ENCODE peak calls at places on chromosomes 16 and 17, in six cellular contexts. One of them, this sample, is unnamed.

GRCh38 chr16:23148166-23148512 is 1.1 kb downstream of the USP31 start:
- DNase-seq in endothelial cell of umbilical vein: peak; percentile 51
- DNase-seq in body of pancreas: no peak
- DNase-seq in heart left ventricle: no peak
- DNase-seq in IMR-90: no peak
- DNase-seq in ovary: no peak
- DNase-seq in this sample: no peak

GRCh38 chr17:9028171-9028570 is 6.9 kb downstream of the NTN1 start:
- DNase-seq in ovary: no peak
- DNase-seq in endothelial cell of umbilical vein: no peak
- DNase-seq in body of pancreas: no peak
- DNase-seq in heart left ventricle: no peak
- DNase-seq in IMR-90: no peak
- DNase-seq in this sample: no peak

GRCh38 chr16:4917117-4917516 is 19.8 kb downstream of the PPL start:
- DNase-seq in endothelial cell of umbilical vein: no peak
- DNase-seq in IMR-90: peak; percentile 74
- DNase-seq in body of pancreas: no peak
- DNase-seq in heart left ventricle: no peak
- DNase-seq in ovary: no peak
- DNase-seq in this sample: no peak

GRCh38 chr17:924711-925480 is 54.7 kb downstream of the NXN start:
- DNase-seq in ovary: no peak
- DNase-seq in IMR-90: no peak
- DNase-seq in endothelial cell of umbilical vein: no peak
- DNase-seq in body of pancreas: no peak
- DNase-seq in heart left ventricle: no peak
- DNase-seq in this sample: no peak

GRCh38 chr16:19304670-19305240 is 19.2 kb downstream of the CLEC19A start:
- DNase-seq in ovary: no peak
- DNase-seq in IMR-90: no peak
- DNase-seq in heart left ventricle: no peak
- DNase-seq in endothelial cell of umbilical vein: no peak
- DNase-seq in body of pancreas: no peak
- DNase-seq in this sample: no peak

GRCh38 chr17:40542562-40543411 is 22.5 kb downstream of the CCR7 start:
- DNase-seq in IMR-90: peak; percentile 99
- DNase-seq in heart left ventricle: peak; percentile 83
- DNase-seq in ovary: peak; percentile 95
- DNase-seq in body of pancreas: peak; percentile 44
- DNase-seq in endothelial cell of umbilical vein: peak; percentile 67
- DNase-seq in this sample: peak; percentile 59

GRCh38 chr17:38702166-38702899 is 2.7 kb upstream of the MLLT6 start:
- DNase-seq in heart left ventricle: peak; percentile 92
- DNase-seq in body of pancreas: peak; percentile 89
- DNase-seq in IMR-90: peak; percentile 81
- DNase-seq in endothelial cell of umbilical vein: peak; percentile 77
- DNase-seq in ovary: peak; percentile 91
- DNase-seq in this sample: peak; percentile 88

GRCh38 chr17:4908301-4908700 is 5.4 kb upstream of the CHRNE start:
- DNase-seq in IMR-90: no peak
- DNase-seq in endothelial cell of umbilical vein: no peak
- DNase-seq in heart left ventricle: no peak
- DNase-seq in body of pancreas: no peak
- DNase-seq in ovary: no peak
- DNase-seq in this sample: no peak

GRCh38 chr16:35134471-35134870 is 1675.1 kb downstream of the TP53TG3F start:
- DNase-seq in body of pancreas: no peak
- DNase-seq in IMR-90: no peak
- DNase-seq in heart left ventricle: no peak
- DNase-seq in ovary: no peak
- DNase-seq in endothelial cell of umbilical vein: no peak
- DNase-seq in this sample: no peak

GRCh38 chr17:14149751-14150150 is 80.4 kb downstream of the COX10 start:
- DNase-seq in heart left ventricle: no peak
- DNase-seq in endothelial cell of umbilical vein: peak; percentile 56
- DNase-seq in ovary: no peak
- DNase-seq in body of pancreas: no peak
- DNase-seq in IMR-90: no peak
- DNase-seq in this sample: no peak

GRCh38 chr16:58638148-58639036 is 8.8 kb upstream of the CNOT1 start:
- DNase-seq in heart left ventricle: peak; percentile 21
- DNase-seq in body of pancreas: peak; percentile 30
- DNase-seq in ovary: peak; percentile 58
- DNase-seq in endothelial cell of umbilical vein: peak; percentile 21
- DNase-seq in IMR-90: peak; percentile 91
- DNase-seq in this sample: peak; percentile 24

GRCh38 chr16:17572145-17572544 is 101.4 kb upstream of the XYLT1 start:
- DNase-seq in endothelial cell of umbilical vein: no peak
- DNase-seq in body of pancreas: no peak
- DNase-seq in IMR-90: no peak
- DNase-seq in heart left ventricle: no peak
- DNase-seq in ovary: no peak
- DNase-seq in this sample: no peak

GRCh38 chr17:6608321-6608720 is 32.2 kb downstream of the KIAA0753 start:
- DNase-seq in ovary: no peak
- DNase-seq in endothelial cell of umbilical vein: no peak
- DNase-seq in IMR-90: peak; percentile 41
- DNase-seq in body of pancreas: no peak
- DNase-seq in heart left ventricle: no peak
- DNase-seq in this sample: no peak

GRCh38 chr16:31073823-31074072 is 292 bp downstream of the ZNF668 start:
- DNase-seq in endothelial cell of umbilical vein: no peak
- DNase-seq in heart left ventricle: no peak
- DNase-seq in ovary: no peak
- DNase-seq in IMR-90: no peak
- DNase-seq in body of pancreas: no peak
- DNase-seq in this sample: no peak

GRCh38 chr16:23771027-23771426 is 16.2 kb downstream of the CHP2 start:
- DNase-seq in body of pancreas: no peak
- DNase-seq in heart left ventricle: no peak
- DNase-seq in IMR-90: no peak
- DNase-seq in ovary: no peak
- DNase-seq in endothelial cell of umbilical vein: no peak
- DNase-seq in this sample: no peak

GRCh38 chr17:72365857-72366415 is 245.1 kb downstream of the SOX9 start:
- DNase-seq in endothelial cell of umbilical vein: no peak
- DNase-seq in body of pancreas: no peak
- DNase-seq in IMR-90: peak; percentile 48
- DNase-seq in ovary: no peak
- DNase-seq in heart left ventricle: no peak
- DNase-seq in this sample: no peak

GRCh38 chr17:74603746-74604145 is 11.7 kb upstream of the CD300LD start:
- DNase-seq in ovary: no peak
- DNase-seq in body of pancreas: no peak
- DNase-seq in endothelial cell of umbilical vein: no peak
- DNase-seq in heart left ventricle: no peak
- DNase-seq in IMR-90: no peak
- DNase-seq in this sample: no peak

GRCh38 chr16:87372305-87372704 is 11.3 kb downstream of the FBXO31 start:
- DNase-seq in heart left ventricle: no peak
- DNase-seq in body of pancreas: no peak
- DNase-seq in endothelial cell of umbilical vein: no peak
- DNase-seq in IMR-90: no peak
- DNase-seq in ovary: no peak
- DNase-seq in this sample: no peak

GRCh38 chr16:88527186-88527936 is 42.8 kb upstream of the ZC3H18 start:
- DNase-seq in endothelial cell of umbilical vein: peak; percentile 45
- DNase-seq in IMR-90: peak; percentile 47
- DNase-seq in body of pancreas: peak; percentile 69
- DNase-seq in heart left ventricle: peak; percentile 57
- DNase-seq in ovary: peak; percentile 89
- DNase-seq in this sample: no peak

GRCh38 chr17:28839221-28839620 is 3.4 kb downstream of the FAM222B start:
- DNase-seq in endothelial cell of umbilical vein: peak; percentile 54
- DNase-seq in ovary: no peak
- DNase-seq in body of pancreas: no peak
- DNase-seq in heart left ventricle: no peak
- DNase-seq in IMR-90: no peak
- DNase-seq in this sample: no peak

GRCh38 chr17:13509561-13509960 is 92.2 kb downstream of the HS3ST3A1 start:
- DNase-seq in ovary: no peak
- DNase-seq in body of pancreas: no peak
- DNase-seq in IMR-90: peak; percentile 26
- DNase-seq in endothelial cell of umbilical vein: no peak
- DNase-seq in heart left ventricle: no peak
- DNase-seq in this sample: no peak

DNA sequence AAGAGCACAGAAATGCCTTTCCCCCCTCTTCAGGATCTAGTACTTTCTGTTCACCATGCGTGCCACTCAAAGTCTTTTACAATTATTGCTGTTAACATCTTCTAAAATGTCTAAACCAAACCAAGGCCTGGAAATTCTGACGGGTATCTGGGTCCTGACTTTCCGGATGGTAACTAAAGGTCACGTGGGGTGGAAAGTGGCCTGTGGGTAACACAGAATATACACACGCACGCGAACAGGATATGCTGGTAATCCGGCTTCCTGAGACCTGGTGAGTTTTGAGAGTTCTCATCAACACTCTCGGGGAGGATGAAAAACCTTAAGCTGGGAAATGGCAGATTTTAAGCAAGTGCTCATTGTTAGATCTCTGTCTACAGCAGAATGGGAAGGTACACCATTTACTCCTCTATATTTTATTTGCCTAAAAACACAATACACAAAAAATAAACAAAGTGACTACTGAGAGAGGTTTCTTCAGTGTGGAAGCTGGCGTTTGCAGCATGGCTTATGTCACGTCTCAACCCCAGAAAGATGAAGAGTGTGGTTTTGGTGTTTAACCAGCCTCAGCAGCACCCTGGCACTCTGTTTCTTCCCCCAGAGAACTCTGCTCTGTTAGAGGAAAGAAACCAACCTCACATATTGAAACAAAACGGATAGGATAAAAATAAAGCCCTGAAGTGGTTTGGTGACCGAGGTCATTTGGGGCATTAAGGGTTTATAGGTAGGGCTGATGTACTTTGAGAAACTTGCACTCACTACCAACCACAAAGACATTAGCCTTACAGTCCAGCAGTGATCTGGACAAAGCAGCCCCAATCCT is 37.3 kb downstream of the SMG6 start:
- DNase-seq in endothelial cell of umbilical vein: peak; percentile 49
- DNase-seq in IMR-90: no peak
- DNase-seq in heart left ventricle: no peak
- DNase-seq in ovary: no peak
- DNase-seq in body of pancreas: no peak
- DNase-seq in this sample: no peak
- TF ChIP-seq POLR2A in endothelial cell of umbilical vein: no peak
- TF ChIP-seq POLR2A in IMR-90: no peak
- TF ChIP-seq POLR2A in heart left ventricle: no peak
- TF ChIP-seq POLR2A in ovary: no peak
- TF ChIP-seq POLR2A in body of pancreas: no peak
- TF ChIP-seq POLR2A in this sample: no peak

GRCh38 chr17:79730437-79730768 is 340 bp upstream of the ENPP7 start:
- DNase-seq in heart left ventricle: no peak
- DNase-seq in IMR-90: no peak
- DNase-seq in ovary: no peak
- DNase-seq in body of pancreas: no peak
- DNase-seq in endothelial cell of umbilical vein: no peak
- DNase-seq in this sample: no peak

GRCh38 chr17:79730769-79731483 is at the start of gene ENPP7:
- DNase-seq in heart left ventricle: no peak
- DNase-seq in endothelial cell of umbilical vein: no peak
- DNase-seq in body of pancreas: no peak
- DNase-seq in IMR-90: no peak
- DNase-seq in ovary: no peak
- DNase-seq in this sample: no peak

GRCh38 chr17:79732804-79733691 is 2.3 kb downstream of the ENPP7 start:
- DNase-seq in heart left ventricle: peak; percentile 38
- DNase-seq in endothelial cell of umbilical vein: peak; percentile 21
- DNase-seq in body of pancreas: no peak
- DNase-seq in IMR-90: no peak
- DNase-seq in ovary: no peak
- DNase-seq in this sample: no peak

GRCh38 chr17:79733692-79734070 is 2.9 kb downstream of the ENPP7 start:
- DNase-seq in heart left ventricle: no peak
- DNase-seq in ovary: no peak
- DNase-seq in endothelial cell of umbilical vein: no peak
- DNase-seq in body of pancreas: no peak
- DNase-seq in IMR-90: no peak
- DNase-seq in this sample: no peak

GRCh38 chr17:79732246-79732645 is 1.5 kb downstream of the ENPP7 start:
- DNase-seq in IMR-90: no peak
- DNase-seq in endothelial cell of umbilical vein: no peak
- DNase-seq in ovary: no peak
- DNase-seq in heart left ventricle: no peak
- DNase-seq in body of pancreas: no peak
- DNase-seq in this sample: no peak
- H3K4me1 ChIP-seq in IMR-90: no peaks in the 10 kb centered on the region
- H3K4me1 ChIP-seq in endothelial cell of umbilical vein: peaks cover 7% of the 10 kb centered on the region
- H3K4me1 ChIP-seq in ovary: peaks cover 4% of the 10 kb centered on the region
- H3K4me1 ChIP-seq in heart left ventricle: no peaks in the 10 kb centered on the region
- H3K4me1 ChIP-seq in body of pancreas: peaks cover 10% of the 10 kb centered on the region
- H3K4me1 ChIP-seq in this sample: no peaks in the 10 kb centered on the region

GRCh38 chr16:68718596-68718995 is 18.5 kb upstream of the CDH1 start:
- DNase-seq in body of pancreas: no peak
- DNase-seq in endothelial cell of umbilical vein: no peak
- DNase-seq in ovary: no peak
- DNase-seq in IMR-90: no peak
- DNase-seq in heart left ventricle: no peak
- DNase-seq in this sample: no peak

GRCh38 chr16:68711421-68712139 is 25.5 kb upstream of the CDH1 start:
- DNase-seq in body of pancreas: no peak
- DNase-seq in IMR-90: no peak
- DNase-seq in endothelial cell of umbilical vein: no peak
- DNase-seq in heart left ventricle: peak; percentile 20
- DNase-seq in ovary: no peak
- DNase-seq in this sample: no peak

GRCh38 chr16:68713430-68713829 is 23.7 kb upstream of the CDH1 start:
- DNase-seq in heart left ventricle: no peak
- DNase-seq in ovary: no peak
- DNase-seq in body of pancreas: no peak
- DNase-seq in IMR-90: no peak
- DNase-seq in endothelial cell of umbilical vein: no peak
- DNase-seq in this sample: no peak

GRCh38 chr16:68717684-68718083 is 19.4 kb upstream of the CDH1 start:
- DNase-seq in body of pancreas: no peak
- DNase-seq in heart left ventricle: no peak
- DNase-seq in endothelial cell of umbilical vein: no peak
- DNase-seq in ovary: no peak
- DNase-seq in IMR-90: no peak
- DNase-seq in this sample: no peak

DNA sequence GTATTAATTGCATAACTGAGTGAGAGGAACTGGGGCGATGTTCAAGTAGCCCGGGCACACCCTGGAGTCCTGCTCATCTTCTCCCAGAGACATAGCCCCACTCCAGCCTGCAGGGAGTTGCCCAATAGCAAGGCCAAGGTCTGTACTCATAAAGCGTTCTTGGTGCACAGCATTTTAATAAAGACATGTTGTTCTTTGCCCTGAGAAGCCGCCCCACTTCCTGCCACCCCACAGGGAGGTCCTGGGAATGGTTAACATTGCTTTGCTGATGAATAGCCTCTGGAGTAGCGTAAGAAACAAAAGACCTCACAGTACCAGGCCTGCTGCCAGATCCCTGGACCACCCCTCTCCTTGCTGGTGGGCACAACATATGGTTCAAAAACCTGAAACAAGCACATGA is 21.6 kb upstream of the CDH1 start:
- DNase-seq in IMR-90: no peak
- DNase-seq in heart left ventricle: no peak
- DNase-seq in body of pancreas: no peak
- DNase-seq in ovary: no peak
- DNase-seq in endothelial cell of umbilical vein: no peak
- DNase-seq in this sample: no peak
- H3K4me3 ChIP-seq in IMR-90: no peak overlapping the region
- H3K4me3 ChIP-seq in heart left ventricle: no peak overlapping the region
- H3K4me3 ChIP-seq in body of pancreas: no peak overlapping the region
- H3K4me3 ChIP-seq in ovary: no peak overlapping the region
- H3K4me3 ChIP-seq in endothelial cell of umbilical vein: no peak overlapping the region
- H3K4me3 ChIP-seq in this sample: no peak overlapping the region

GRCh38 chr17:55301521-55302406 is 37.0 kb downstream of the HLF start:
- DNase-seq in ovary: no peak
- DNase-seq in heart left ventricle: peak; percentile 32
- DNase-seq in IMR-90: no peak
- DNase-seq in endothelial cell of umbilical vein: no peak
- DNase-seq in body of pancreas: no peak
- DNase-seq in this sample: no peak
- TF ChIP-seq POLR2A in ovary: no peak
- TF ChIP-seq POLR2A in heart left ventricle: no peak
- TF ChIP-seq POLR2A in IMR-90: no peak
- TF ChIP-seq POLR2A in endothelial cell of umbilical vein: no peak
- TF ChIP-seq POLR2A in body of pancreas: no peak
- TF ChIP-seq POLR2A in this sample: no peak

This sample was measured in gastrocnemius medialis.